ENCODE peak calls at places on chromosome 15, in four cellular contexts. One of them, this sample, is unnamed.

GRCh38 chr15:60592386-60593339 is 113.7 kb upstream of the ICE2 start:
- DNase-seq in aorta: peak; percentile 93
- DNase-seq in lower lobe of right lung: peak; percentile 93
- DNase-seq in thoracic aorta: peak; percentile 33
- DNase-seq in this sample: peak; percentile 92

GRCh38 chr15:34119291-34119690 is 17.4 kb downstream of the PGBD4 start:
- DNase-seq in thoracic aorta: no peak
- DNase-seq in aorta: no peak
- DNase-seq in lower lobe of right lung: no peak
- DNase-seq in this sample: no peak

GRCh38 chr15:57720861-57721260 is 14.3 kb downstream of the POLR2M start:
- DNase-seq in lower lobe of right lung: no peak
- DNase-seq in thoracic aorta: no peak
- DNase-seq in aorta: no peak
- DNase-seq in this sample: no peak

GRCh38 chr15:101167791-101168462 is 83.9 kb downstream of the CHSY1 start:
- DNase-seq in aorta: peak; percentile 93
- DNase-seq in thoracic aorta: peak; percentile 77
- DNase-seq in lower lobe of right lung: peak; percentile 73
- DNase-seq in this sample: peak; percentile 95

GRCh38 chr15:33654859-33655258 is 313.4 kb upstream of the CHRM5 start:
- DNase-seq in lower lobe of right lung: no peak
- DNase-seq in thoracic aorta: no peak
- DNase-seq in aorta: no peak
- DNase-seq in this sample: no peak

GRCh38 chr15:89681146-89681545 is 2.0 kb upstream of the PLIN1 start:
- DNase-seq in lower lobe of right lung: no peak
- DNase-seq in thoracic aorta: no peak
- DNase-seq in aorta: no peak
- DNase-seq in this sample: no peak

GRCh38 chr15:68374346-68374745 is 57.6 kb downstream of the ITGA11 start:
- DNase-seq in lower lobe of right lung: no peak
- DNase-seq in thoracic aorta: no peak
- DNase-seq in aorta: no peak
- DNase-seq in this sample: peak; percentile 46

GRCh38 chr15:58513681-58514336 is 82.0 kb downstream of the LIPC start:
- DNase-seq in thoracic aorta: no peak
- DNase-seq in lower lobe of right lung: no peak
- DNase-seq in aorta: no peak
- DNase-seq in this sample: no peak

GRCh38 chr15:57866149-57866736 is 159.7 kb downstream of the POLR2M start:
- DNase-seq in thoracic aorta: no peak
- DNase-seq in aorta: peak; percentile 81
- DNase-seq in lower lobe of right lung: peak; percentile 77
- DNase-seq in this sample: no peak

GRCh38 chr15:101121511-101122090 is 130.2 kb downstream of the CHSY1 start:
- DNase-seq in lower lobe of right lung: peak; percentile 84
- DNase-seq in aorta: peak; percentile 90
- DNase-seq in thoracic aorta: peak; percentile 31
- DNase-seq in this sample: no peak

GRCh38 chr15:99105516-99106341 is 849 bp downstream of the SYNM start:
- DNase-seq in thoracic aorta: no peak
- DNase-seq in aorta: peak; percentile 87
- DNase-seq in lower lobe of right lung: peak; percentile 56
- DNase-seq in this sample: no peak

GRCh38 chr15:101684384-101684783 is 32.2 kb upstream of the TM2D3 start:
- DNase-seq in thoracic aorta: no peak
- DNase-seq in lower lobe of right lung: no peak
- DNase-seq in aorta: no peak
- DNase-seq in this sample: no peak

GRCh38 chr15:100468265-100468664 is 60.5 kb downstream of the CERS3 start:
- DNase-seq in aorta: peak; percentile 78
- DNase-seq in lower lobe of right lung: no peak
- DNase-seq in thoracic aorta: no peak
- DNase-seq in this sample: no peak

GRCh38 chr15:99324082-99324620 is 72.9 kb downstream of the LRRC28 start:
- DNase-seq in aorta: no peak
- DNase-seq in thoracic aorta: no peak
- DNase-seq in lower lobe of right lung: no peak
- DNase-seq in this sample: no peak

GRCh38 chr15:89616228-89616627 is 39.0 kb downstream of the KIF7 start:
- DNase-seq in aorta: no peak
- DNase-seq in lower lobe of right lung: no peak
- DNase-seq in thoracic aorta: no peak
- DNase-seq in this sample: no peak

GRCh38 chr15:66692391-66692790 is 9.6 kb upstream of the SMAD6 start:
- DNase-seq in lower lobe of right lung: no peak
- DNase-seq in aorta: no peak
- DNase-seq in thoracic aorta: no peak
- DNase-seq in this sample: no peak

GRCh38 chr15:75947117-75947516 is 43.4 kb downstream of the FBXO22 start:
- DNase-seq in lower lobe of right lung: no peak
- DNase-seq in thoracic aorta: no peak
- DNase-seq in aorta: no peak
- DNase-seq in this sample: peak; percentile 84

GRCh38 chr15:59723686-59724336 is 34.7 kb upstream of the BNIP2 start:
- DNase-seq in lower lobe of right lung: no peak
- DNase-seq in aorta: no peak
- DNase-seq in thoracic aorta: no peak
- DNase-seq in this sample: no peak

GRCh38 chr15:58444056-58444455 is 12.3 kb downstream of the LIPC start:
- DNase-seq in lower lobe of right lung: no peak
- DNase-seq in thoracic aorta: no peak
- DNase-seq in aorta: no peak
- DNase-seq in this sample: no peak

GRCh38 chr15:82922737-82923136 is 29.8 kb downstream of the HOMER2 start:
- DNase-seq in aorta: no peak
- DNase-seq in thoracic aorta: no peak
- DNase-seq in lower lobe of right lung: no peak
- DNase-seq in this sample: no peak
- H3K4me1 ChIP-seq in aorta: no peaks in the 10 kb centered on the region
- H3K4me1 ChIP-seq in thoracic aorta: peaks cover 4% of the 10 kb centered on the region
- H3K4me1 ChIP-seq in lower lobe of right lung: no peaks in the 10 kb centered on the region
- H3K4me1 ChIP-seq in this sample: peaks cover 7% of the 10 kb centered on the region

GRCh38 chr15:40392986-40393948 is 10.7 kb downstream of the KNSTRN start:
- DNase-seq in aorta: no peak
- DNase-seq in thoracic aorta: no peak
- DNase-seq in lower lobe of right lung: no peak
- DNase-seq in this sample: no peak
- H3K4me1 ChIP-seq in aorta: no peaks in the 10 kb centered on the region
- H3K4me1 ChIP-seq in thoracic aorta: no peaks in the 10 kb centered on the region
- H3K4me1 ChIP-seq in lower lobe of right lung: peaks cover 3% of the 10 kb centered on the region
- H3K4me1 ChIP-seq in this sample: no peaks in the 10 kb centered on the region

GRCh38 chr15:41967506-41968206 is 4.7 kb downstream of the EHD4 start:
- DNase-seq in thoracic aorta: no peak
- DNase-seq in lower lobe of right lung: peak; percentile 63
- DNase-seq in aorta: peak; percentile 44
- DNase-seq in this sample: no peak

GRCh38 chr15:41966920-41967465 is 5.4 kb downstream of the EHD4 start:
- DNase-seq in thoracic aorta: no peak
- DNase-seq in lower lobe of right lung: no peak
- DNase-seq in aorta: peak; percentile 40
- DNase-seq in this sample: no peak

GRCh38 chr15:41969851-41970431 is 2.4 kb downstream of the EHD4 start:
- DNase-seq in lower lobe of right lung: no peak
- DNase-seq in thoracic aorta: no peak
- DNase-seq in aorta: peak; percentile 33
- DNase-seq in this sample: no peak

GRCh38 chr15:41970456-41970855 is 1.9 kb downstream of the EHD4 start:
- DNase-seq in lower lobe of right lung: no peak
- DNase-seq in aorta: no peak
- DNase-seq in thoracic aorta: no peak
- DNase-seq in this sample: no peak

GRCh38 chr15:41968738-41969137 is 3.6 kb downstream of the EHD4 start:
- DNase-seq in aorta: no peak
- DNase-seq in lower lobe of right lung: no peak
- DNase-seq in thoracic aorta: no peak
- DNase-seq in this sample: no peak
- H3K4me1 ChIP-seq in aorta: peaks cover 7% of the 10 kb centered on the region
- H3K4me1 ChIP-seq in lower lobe of right lung: peaks cover 65% of the 10 kb centered on the region
- H3K4me1 ChIP-seq in thoracic aorta: peaks cover 32% of the 10 kb centered on the region
- H3K4me1 ChIP-seq in this sample: peaks cover 41% of the 10 kb centered on the region

GRCh38 chr15:39391230-39391629 is 189.6 kb upstream of the THBS1 start:
- DNase-seq in lower lobe of right lung: no peak
- DNase-seq in aorta: no peak
- DNase-seq in thoracic aorta: no peak
- DNase-seq in this sample: peak; percentile 92

GRCh38 chr15:39388118-39388517 is 192.8 kb upstream of the THBS1 start:
- DNase-seq in aorta: no peak
- DNase-seq in thoracic aorta: no peak
- DNase-seq in lower lobe of right lung: no peak
- DNase-seq in this sample: no peak

GRCh38 chr15:39393575-39394335 is 187.1 kb upstream of the THBS1 start:
- DNase-seq in aorta: no peak
- DNase-seq in thoracic aorta: no peak
- DNase-seq in lower lobe of right lung: no peak
- DNase-seq in this sample: no peak

GRCh38 chr15:39394534-39394933 is 186.3 kb upstream of the THBS1 start:
- DNase-seq in lower lobe of right lung: no peak
- DNase-seq in aorta: no peak
- DNase-seq in thoracic aorta: no peak
- DNase-seq in this sample: no peak

DNA sequence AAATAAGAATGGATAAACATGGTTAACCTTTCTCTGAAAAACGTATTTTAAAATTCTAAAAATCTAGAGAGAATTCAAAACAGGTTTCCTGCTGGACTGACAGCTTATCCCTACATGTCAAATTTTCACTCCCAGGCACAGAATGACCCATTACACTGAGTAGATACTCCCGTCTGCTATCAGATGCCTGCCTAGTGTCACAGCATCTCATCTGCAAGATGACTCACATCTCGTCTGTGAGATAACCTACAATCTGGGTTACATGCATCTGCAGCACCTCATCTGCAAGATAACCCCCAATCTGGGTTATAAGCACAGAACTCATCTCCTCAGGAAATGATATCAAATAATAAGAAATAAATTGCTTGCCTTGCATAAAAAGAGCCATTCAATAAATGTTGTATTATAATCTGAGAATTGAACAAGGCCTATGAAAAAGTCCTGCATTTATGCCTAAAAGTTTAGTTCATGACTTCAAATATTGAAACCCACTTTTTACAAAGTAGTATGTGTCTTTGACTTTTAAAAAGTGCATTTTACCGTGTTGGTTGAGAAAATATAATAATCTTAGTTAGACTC is 188.3 kb upstream of the THBS1 start:
- DNase-seq in lower lobe of right lung: no peak
- DNase-seq in aorta: no peak
- DNase-seq in thoracic aorta: no peak
- DNase-seq in this sample: no peak
- H3K4me1 ChIP-seq in lower lobe of right lung: no peaks in the 10 kb centered on the region
- H3K4me1 ChIP-seq in aorta: no peaks in the 10 kb centered on the region
- H3K4me1 ChIP-seq in thoracic aorta: no peaks in the 10 kb centered on the region
- H3K4me1 ChIP-seq in this sample: peaks cover 41% of the 10 kb centered on the region

DNA sequence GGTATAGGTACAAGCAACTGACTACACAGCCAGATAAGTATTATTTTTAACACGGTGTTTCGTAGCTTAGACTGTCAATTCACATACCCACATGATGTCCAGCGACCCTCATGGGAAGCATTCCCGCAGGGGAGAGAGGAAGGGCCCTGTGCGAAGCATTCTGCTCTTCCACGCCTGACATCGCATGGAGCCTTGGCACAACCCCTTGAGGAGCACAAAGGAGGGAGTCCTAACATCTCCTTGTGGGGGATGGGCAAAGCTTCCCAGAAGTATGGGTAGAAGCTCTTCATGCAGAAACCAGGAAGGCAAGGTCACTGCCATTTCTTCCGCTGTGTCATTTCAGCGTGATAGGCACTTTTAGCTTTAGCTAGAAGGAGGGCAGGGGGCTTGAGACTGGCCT is 28.7 kb upstream of the USP3 start:
- DNase-seq in lower lobe of right lung: no peak
- DNase-seq in aorta: no peak
- DNase-seq in thoracic aorta: no peak
- DNase-seq in this sample: no peak
- H3K4me1 ChIP-seq in lower lobe of right lung: peaks cover 59% of the 10 kb centered on the region
- H3K4me1 ChIP-seq in aorta: no peaks in the 10 kb centered on the region
- H3K4me1 ChIP-seq in thoracic aorta: no peaks in the 10 kb centered on the region
- H3K4me1 ChIP-seq in this sample: peaks cover 11% of the 10 kb centered on the region

DNA sequence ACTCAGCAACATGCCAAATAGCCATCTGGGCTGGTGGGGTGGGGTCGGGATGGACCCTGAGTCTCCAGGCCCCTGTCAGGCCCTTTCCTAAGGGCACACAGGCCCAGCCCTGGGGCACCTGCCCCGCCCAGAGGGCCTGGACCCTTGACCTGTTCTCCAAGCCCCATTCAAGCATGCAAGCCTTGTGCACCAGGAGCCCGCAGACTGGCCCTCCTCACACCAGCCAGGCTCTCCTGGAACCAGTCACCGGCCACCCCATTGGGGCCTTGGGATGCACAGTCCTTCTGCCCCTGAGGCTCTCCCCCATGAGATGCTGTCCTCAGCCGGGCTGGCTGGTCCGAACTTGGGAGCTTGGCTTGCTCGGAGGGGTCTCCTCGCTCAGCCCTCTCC is 20.6 kb upstream of the KLF13 start:
- DNase-seq in aorta: no peak
- DNase-seq in lower lobe of right lung: no peak
- DNase-seq in thoracic aorta: no peak
- DNase-seq in this sample: peak; percentile 65
- H3K4me1 ChIP-seq in aorta: no peaks in the 10 kb centered on the region
- H3K4me1 ChIP-seq in lower lobe of right lung: peaks cover 26% of the 10 kb centered on the region
- H3K4me1 ChIP-seq in thoracic aorta: no peaks in the 10 kb centered on the region
- H3K4me1 ChIP-seq in this sample: peaks cover 3% of the 10 kb centered on the region

DNA sequence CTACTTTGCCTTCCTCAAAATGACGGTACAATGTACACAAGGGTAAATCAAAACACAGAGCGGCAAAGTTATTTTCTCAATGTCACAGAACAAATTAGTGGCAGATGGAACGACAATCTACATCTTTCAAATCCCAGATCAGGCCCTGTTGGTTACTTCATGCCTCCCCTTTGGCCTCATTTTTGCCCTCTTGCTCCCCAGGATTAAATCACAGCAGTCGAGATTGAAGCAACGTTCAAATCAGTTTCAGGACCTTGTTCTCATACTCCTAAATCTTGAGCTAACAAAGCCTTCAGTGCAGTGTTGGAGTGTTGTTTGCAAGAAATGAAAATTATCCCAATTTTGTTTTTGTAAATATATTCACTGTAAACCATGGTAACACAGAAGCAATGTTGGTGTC is 91.4 kb downstream of the FBN1 start:
- DNase-seq in aorta: no peak
- DNase-seq in thoracic aorta: no peak
- DNase-seq in lower lobe of right lung: no peak
- DNase-seq in this sample: no peak
- H3K4me1 ChIP-seq in aorta: peaks cover 22% of the 10 kb centered on the region
- H3K4me1 ChIP-seq in thoracic aorta: peaks cover 25% of the 10 kb centered on the region
- H3K4me1 ChIP-seq in lower lobe of right lung: no peaks in the 10 kb centered on the region
- H3K4me1 ChIP-seq in this sample: peaks cover 14% of the 10 kb centered on the region

GRCh38 chr15:41566121-41566885 is 7.3 kb downstream of the TYRO3 start:
- DNase-seq in lower lobe of right lung: no peak
- DNase-seq in thoracic aorta: no peak
- DNase-seq in aorta: no peak
- DNase-seq in this sample: no peak

GRCh38 chr15:41567870-41568269 is 8.9 kb downstream of the TYRO3 start:
- DNase-seq in aorta: no peak
- DNase-seq in lower lobe of right lung: no peak
- DNase-seq in thoracic aorta: no peak
- DNase-seq in this sample: no peak

GRCh38 chr15:41565702-41566101 is 6.7 kb downstream of the TYRO3 start:
- DNase-seq in aorta: no peak
- DNase-seq in lower lobe of right lung: no peak
- DNase-seq in thoracic aorta: no peak
- DNase-seq in this sample: no peak

GRCh38 chr15:41568350-41569017 is 9.5 kb downstream of the TYRO3 start:
- DNase-seq in thoracic aorta: no peak
- DNase-seq in lower lobe of right lung: no peak
- DNase-seq in aorta: no peak
- DNase-seq in this sample: no peak

GRCh38 chr15:41567261-41567660 is 8.2 kb downstream of the TYRO3 start:
- DNase-seq in lower lobe of right lung: no peak
- DNase-seq in thoracic aorta: no peak
- DNase-seq in aorta: no peak
- DNase-seq in this sample: no peak
- H3K4me1 ChIP-seq in lower lobe of right lung: peaks cover 18% of the 10 kb centered on the region
- H3K4me1 ChIP-seq in thoracic aorta: no peaks in the 10 kb centered on the region
- H3K4me1 ChIP-seq in aorta: no peaks in the 10 kb centered on the region
- H3K4me1 ChIP-seq in this sample: no peaks in the 10 kb centered on the region